ENCODE peak calls at places on chromosomes 6 and 20, in five cellular contexts. R is MM.1S; J is M059J; P is activated T-helper 2 cell treated with anti-CD3 and anti-CD28 coated beads, Interferon-gamma antibody, Interleukin-2, Interleukin-4, amounts not matched to agents 10 μg/mL and 5 μg/mL and 100 μg/mL, durations not matched to agents 14 hours and 24 hours and 36 hours; O is NCI-H1092 treated with DMSO at 0.1 percent for 48 hours. I is an unnamed sample.

GRCh38 chr6:14732845-14733757 is 512.8 kb upstream of the JARID2 start:
- DNase-seq in R (no peak), J (peak; percentile 97), P (peak; percentile 20), O (no peak), I (no peak)

GRCh38 chr6:56887086-56887485 is 67.8 kb upstream of the BEND6 start:
- DNase-seq in R (no peak), J (no peak), P (no peak), O (no peak), I (no peak)

GRCh38 chr6:2589171-2589661 is 161.5 kb downstream of the MYLK4 start:
- DNase-seq in R (no peak), J (no peak), P (no peak), O (no peak), I (no peak)

GRCh38 chr20:18324596-18325089 is 36.3 kb downstream of the ZNF133 start:
- DNase-seq in R (no peak), J (no peak), P (no peak), O (no peak), I (no peak)

GRCh38 chr6:43965628-43966373 is 161.5 kb downstream of the MRPL14 start:
- DNase-seq in R (no peak), J (no peak), P (no peak), O (no peak), I (no peak)

GRCh38 chr6:4372866-4373265 is 237.5 kb upstream of the ECI2 start:
- DNase-seq in R (no peak), J (peak; percentile 95), P (no peak), O (no peak), I (no peak)

GRCh38 chr6:76435174-76435573 is 362.7 kb upstream of the IMPG1 start:
- DNase-seq in R (no peak), J (peak; percentile 4), P (no peak), O (no peak), I (no peak)

GRCh38 chr20:39109933-39110818 is 148.0 kb downstream of the DHX35 start:
- DNase-seq in R (no peak), J (peak; percentile 32), P (no peak), O (no peak), I (no peak)

GRCh38 chr20:18267815-18268214 is 20.5 kb upstream of the ZNF133 start:
- DNase-seq in R (no peak), J (no peak), P (no peak), O (no peak), I (no peak)

GRCh38 chr20:7305971-7306370 is 538.5 kb downstream of the BMP2 start:
- DNase-seq in R (no peak), J (no peak), P (no peak), O (no peak), I (no peak)

GRCh38 chr6:168221000-168221399 is 98.6 kb downstream of the DACT2 start:
- DNase-seq in R (peak; percentile 57), J (no peak), P (no peak), O (no peak), I (no peak)

GRCh38 chr6:41467627-41468404 is 78.4 kb upstream of the FOXP4 start:
- DNase-seq in R (no peak), J (no peak), P (no peak), O (no peak), I (no peak)

GRCh38 chr6:125020385-125020784 is 58.1 kb downstream of the RNF217 start:
- DNase-seq in R (no peak), J (no peak), P (no peak), O (no peak), I (no peak)

GRCh38 chr20:47464380-47465101 is 37.1 kb upstream of the NCOA3 start:
- DNase-seq in R (no peak), J (peak; percentile 92), P (no peak), O (no peak), I (no peak)

GRCh38 chr6:38068854-38069253 is 249.3 kb downstream of the ZFAND3 start:
- DNase-seq in R (no peak), J (no peak), P (no peak), O (no peak), I (no peak)

GRCh38 chr6:96631248-96631647 is 68.3 kb downstream of the FHL5 start:
- DNase-seq in R (no peak), J (no peak), P (no peak), O (no peak), I (no peak)

GRCh38 chr20:25341716-25342680 is 48.6 kb downstream of the ABHD12 start:
- DNase-seq in R (peak; percentile 80), J (peak; percentile 93), P (no peak), O (peak; percentile 33), I (no peak)

GRCh38 chr20:19729672-19730071 is 28.4 kb upstream of the RIN2 start:
- DNase-seq in R (no peak), J (no peak), P (no peak), O (no peak), I (no peak)

GRCh38 chr6:158536891-158537798 is 22.7 kb upstream of the TMEM181 start:
- DNase-seq in R (no peak), J (peak; percentile 64), P (no peak), O (peak; percentile 82), I (no peak)

GRCh38 chr20:64083380-64084208 is 604 bp downstream of the LKAAEAR1 start:
- DNase-seq in R (peak; percentile 68), J (peak; percentile 70), P (peak; percentile 66), O (peak; percentile 68), I (no peak)

I was measured in cortex of kidney.